ENCODE peak calls at places on chromosomes 12 and 14, in seven cellular contexts. One of them, this sample, is unnamed.

GRCh38 chr12:64237382-64237781 is 15.3 kb upstream of the KICS2 start:
- DNase-seq in suprapubic skin: no peak
- DNase-seq in NCI-H1417: no peak
- DNase-seq in activated T-cell treated with anti-CD3 and anti-CD28 coated beads, Interleukin-2, amount 50 U/mL, for 72 hours: no peak
- DNase-seq in endothelial cell: no peak
- DNase-seq in hippocampal formation: no peak
- DNase-seq in T-cell: no peak
- DNase-seq in this sample: no peak

GRCh38 chr12:53299454-53300180 is at the start of gene MYG1:
- DNase-seq in T-cell: peak
- DNase-seq in NCI-H1417: peak
- DNase-seq in endothelial cell: peak
- DNase-seq in hippocampal formation: peak
- DNase-seq in activated T-cell treated with anti-CD3 and anti-CD28 coated beads, Interleukin-2, amount 50 U/mL, for 72 hours: peak
- DNase-seq in suprapubic skin: peak
- DNase-seq in this sample: peak

GRCh38 chr14:56004807-56005579 is 113.2 kb upstream of the PELI2 start:
- DNase-seq in hippocampal formation: no peak
- DNase-seq in activated T-cell treated with anti-CD3 and anti-CD28 coated beads, Interleukin-2, amount 50 U/mL, for 72 hours: peak
- DNase-seq in suprapubic skin: no peak
- DNase-seq in endothelial cell: no peak
- DNase-seq in T-cell: peak
- DNase-seq in NCI-H1417: no peak
- DNase-seq in this sample: peak

GRCh38 chr12:129540249-129540648 is 363.6 kb downstream of the TMEM132D start:
- DNase-seq in NCI-H1417: peak
- DNase-seq in suprapubic skin: no peak
- DNase-seq in endothelial cell: no peak
- DNase-seq in activated T-cell treated with anti-CD3 and anti-CD28 coated beads, Interleukin-2, amount 50 U/mL, for 72 hours: no peak
- DNase-seq in T-cell: no peak
- DNase-seq in hippocampal formation: no peak
- DNase-seq in this sample: no peak

GRCh38 chr14:94081386-94081820 is 293 bp downstream of the IFI27L1 start:
- DNase-seq in activated T-cell treated with anti-CD3 and anti-CD28 coated beads, Interleukin-2, amount 50 U/mL, for 72 hours: peak
- DNase-seq in hippocampal formation: no peak
- DNase-seq in NCI-H1417: no peak
- DNase-seq in suprapubic skin: no peak
- DNase-seq in T-cell: no peak
- DNase-seq in endothelial cell: no peak
- DNase-seq in this sample: no peak

GRCh38 chr12:92138144-92138543 is 7.5 kb downstream of the BTG1 start:
- DNase-seq in suprapubic skin: no peak
- DNase-seq in endothelial cell: no peak
- DNase-seq in NCI-H1417: no peak
- DNase-seq in hippocampal formation: no peak
- DNase-seq in T-cell: no peak
- DNase-seq in activated T-cell treated with anti-CD3 and anti-CD28 coated beads, Interleukin-2, amount 50 U/mL, for 72 hours: no peak
- DNase-seq in this sample: no peak

GRCh38 chr14:80084196-80084595 is 127.1 kb downstream of the DIO2 start:
- DNase-seq in NCI-H1417: no peak
- DNase-seq in T-cell: no peak
- DNase-seq in hippocampal formation: no peak
- DNase-seq in suprapubic skin: no peak
- DNase-seq in endothelial cell: no peak
- DNase-seq in activated T-cell treated with anti-CD3 and anti-CD28 coated beads, Interleukin-2, amount 50 U/mL, for 72 hours: no peak
- DNase-seq in this sample: no peak

GRCh38 chr12:50690923-50691322 is 73.0 kb upstream of the ATF1 start:
- DNase-seq in suprapubic skin: no peak
- DNase-seq in endothelial cell: no peak
- DNase-seq in T-cell: no peak
- DNase-seq in NCI-H1417: no peak
- DNase-seq in activated T-cell treated with anti-CD3 and anti-CD28 coated beads, Interleukin-2, amount 50 U/mL, for 72 hours: no peak
- DNase-seq in hippocampal formation: peak
- DNase-seq in this sample: no peak

GRCh38 chr12:99390707-99391106 is 256.8 kb upstream of the GARIN6 start:
- DNase-seq in hippocampal formation: no peak
- DNase-seq in suprapubic skin: no peak
- DNase-seq in NCI-H1417: no peak
- DNase-seq in activated T-cell treated with anti-CD3 and anti-CD28 coated beads, Interleukin-2, amount 50 U/mL, for 72 hours: no peak
- DNase-seq in endothelial cell: peak
- DNase-seq in T-cell: no peak
- DNase-seq in this sample: no peak

GRCh38 chr12:54156578-54156977 is 32.2 kb downstream of the SMUG1 start:
- DNase-seq in hippocampal formation: no peak
- DNase-seq in NCI-H1417: no peak
- DNase-seq in endothelial cell: no peak
- DNase-seq in activated T-cell treated with anti-CD3 and anti-CD28 coated beads, Interleukin-2, amount 50 U/mL, for 72 hours: no peak
- DNase-seq in T-cell: no peak
- DNase-seq in suprapubic skin: no peak
- DNase-seq in this sample: peak

GRCh38 chr12:54471793-54472192 is 1.6 kb downstream of the GTSF1 start:
- DNase-seq in NCI-H1417: no peak
- DNase-seq in hippocampal formation: no peak
- DNase-seq in endothelial cell: no peak
- DNase-seq in T-cell: no peak
- DNase-seq in suprapubic skin: no peak
- DNase-seq in activated T-cell treated with anti-CD3 and anti-CD28 coated beads, Interleukin-2, amount 50 U/mL, for 72 hours: no peak
- DNase-seq in this sample: no peak

GRCh38 chr14:35028435-35028834 is 17.6 kb upstream of the FAM177A1 start:
- DNase-seq in activated T-cell treated with anti-CD3 and anti-CD28 coated beads, Interleukin-2, amount 50 U/mL, for 72 hours: no peak
- DNase-seq in NCI-H1417: no peak
- DNase-seq in suprapubic skin: no peak
- DNase-seq in endothelial cell: no peak
- DNase-seq in hippocampal formation: no peak
- DNase-seq in T-cell: no peak
- DNase-seq in this sample: no peak

GRCh38 chr12:71268598-71268997 is 110.8 kb upstream of the TSPAN8 start:
- DNase-seq in hippocampal formation: no peak
- DNase-seq in suprapubic skin: no peak
- DNase-seq in NCI-H1417: no peak
- DNase-seq in T-cell: no peak
- DNase-seq in endothelial cell: no peak
- DNase-seq in activated T-cell treated with anti-CD3 and anti-CD28 coated beads, Interleukin-2, amount 50 U/mL, for 72 hours: no peak
- DNase-seq in this sample: no peak

GRCh38 chr14:37862263-37862662 is 266.8 kb downstream of the TTC6 start:
- DNase-seq in hippocampal formation: no peak
- DNase-seq in T-cell: no peak
- DNase-seq in suprapubic skin: no peak
- DNase-seq in NCI-H1417: peak
- DNase-seq in activated T-cell treated with anti-CD3 and anti-CD28 coated beads, Interleukin-2, amount 50 U/mL, for 72 hours: no peak
- DNase-seq in endothelial cell: no peak
- DNase-seq in this sample: no peak

GRCh38 chr14:69013943-69014782 is 35.1 kb upstream of the ACTN1 start:
- DNase-seq in endothelial cell: no peak
- DNase-seq in suprapubic skin: no peak
- DNase-seq in T-cell: no peak
- DNase-seq in NCI-H1417: peak
- DNase-seq in activated T-cell treated with anti-CD3 and anti-CD28 coated beads, Interleukin-2, amount 50 U/mL, for 72 hours: no peak
- DNase-seq in hippocampal formation: no peak
- DNase-seq in this sample: no peak

GRCh38 chr14:71036433-71036832 is 129.2 kb downstream of the PCNX1 start:
- DNase-seq in activated T-cell treated with anti-CD3 and anti-CD28 coated beads, Interleukin-2, amount 50 U/mL, for 72 hours: no peak
- DNase-seq in NCI-H1417: no peak
- DNase-seq in endothelial cell: no peak
- DNase-seq in suprapubic skin: no peak
- DNase-seq in T-cell: no peak
- DNase-seq in hippocampal formation: no peak
- DNase-seq in this sample: no peak

GRCh38 chr14:90087433-90087832 is 25.6 kb downstream of the KCNK13 start:
- DNase-seq in NCI-H1417: no peak
- DNase-seq in T-cell: no peak
- DNase-seq in endothelial cell: no peak
- DNase-seq in activated T-cell treated with anti-CD3 and anti-CD28 coated beads, Interleukin-2, amount 50 U/mL, for 72 hours: no peak
- DNase-seq in hippocampal formation: peak
- DNase-seq in suprapubic skin: no peak
- DNase-seq in this sample: no peak

GRCh38 chr14:51564986-51565604 is 86.6 kb upstream of the FRMD6 start:
- DNase-seq in NCI-H1417: no peak
- DNase-seq in hippocampal formation: no peak
- DNase-seq in activated T-cell treated with anti-CD3 and anti-CD28 coated beads, Interleukin-2, amount 50 U/mL, for 72 hours: no peak
- DNase-seq in suprapubic skin: no peak
- DNase-seq in T-cell: no peak
- DNase-seq in endothelial cell: no peak
- DNase-seq in this sample: no peak

GRCh38 chr14:40855343-40855742 is 751.3 kb upstream of the LRFN5 start:
- DNase-seq in NCI-H1417: no peak
- DNase-seq in T-cell: no peak
- DNase-seq in endothelial cell: no peak
- DNase-seq in activated T-cell treated with anti-CD3 and anti-CD28 coated beads, Interleukin-2, amount 50 U/mL, for 72 hours: no peak
- DNase-seq in hippocampal formation: no peak
- DNase-seq in suprapubic skin: no peak
- DNase-seq in this sample: no peak

GRCh38 chr12:15532364-15532977 is 210.2 kb downstream of the PTPRO start:
- DNase-seq in suprapubic skin: no peak
- DNase-seq in endothelial cell: peak
- DNase-seq in NCI-H1417: peak
- DNase-seq in hippocampal formation: no peak
- DNase-seq in activated T-cell treated with anti-CD3 and anti-CD28 coated beads, Interleukin-2, amount 50 U/mL, for 72 hours: peak
- DNase-seq in T-cell: peak
- DNase-seq in this sample: no peak

GRCh38 chr12:23899434-23899833 is 50.0 kb downstream of the SOX5 start:
- DNase-seq in hippocampal formation: no peak
- DNase-seq in endothelial cell: no peak
- DNase-seq in NCI-H1417: no peak
- DNase-seq in T-cell: no peak
- DNase-seq in suprapubic skin: no peak
- DNase-seq in activated T-cell treated with anti-CD3 and anti-CD28 coated beads, Interleukin-2, amount 50 U/mL, for 72 hours: no peak
- DNase-seq in this sample: no peak

GRCh38 chr14:60722163-60722835 is 1.9 kb downstream of the SIX4 start:
- DNase-seq in endothelial cell: peak
- DNase-seq in NCI-H1417: peak
- DNase-seq in T-cell: no peak
- DNase-seq in activated T-cell treated with anti-CD3 and anti-CD28 coated beads, Interleukin-2, amount 50 U/mL, for 72 hours: peak
- DNase-seq in hippocampal formation: peak
- DNase-seq in suprapubic skin: peak
- DNase-seq in this sample: peak

GRCh38 chr14:60723218-60724079 is 702 bp downstream of the SIX4 start:
- DNase-seq in endothelial cell: peak
- DNase-seq in NCI-H1417: peak
- DNase-seq in hippocampal formation: peak
- DNase-seq in activated T-cell treated with anti-CD3 and anti-CD28 coated beads, Interleukin-2, amount 50 U/mL, for 72 hours: peak
- DNase-seq in suprapubic skin: no peak
- DNase-seq in T-cell: peak
- DNase-seq in this sample: peak

GRCh38 chr14:77306406-77307098 is 14.1 kb downstream of the POMT2 start:
- DNase-seq in NCI-H1417: no peak
- DNase-seq in suprapubic skin: no peak
- DNase-seq in hippocampal formation: peak
- DNase-seq in T-cell: no peak
- DNase-seq in activated T-cell treated with anti-CD3 and anti-CD28 coated beads, Interleukin-2, amount 50 U/mL, for 72 hours: no peak
- DNase-seq in endothelial cell: no peak
- DNase-seq in this sample: no peak

GRCh38 chr12:12804432-12804886 is 8.7 kb upstream of the DDX47 start:
- DNase-seq in NCI-H1417: no peak
- DNase-seq in suprapubic skin: no peak
- DNase-seq in T-cell: no peak
- DNase-seq in endothelial cell: no peak
- DNase-seq in hippocampal formation: no peak
- DNase-seq in activated T-cell treated with anti-CD3 and anti-CD28 coated beads, Interleukin-2, amount 50 U/mL, for 72 hours: no peak
- DNase-seq in this sample: no peak

GRCh38 chr14:103854822-103855733 is 7.7 kb upstream of the PPP1R13B start:
- DNase-seq in NCI-H1417: peak
- DNase-seq in suprapubic skin: peak
- DNase-seq in hippocampal formation: no peak
- DNase-seq in T-cell: no peak
- DNase-seq in endothelial cell: peak
- DNase-seq in activated T-cell treated with anti-CD3 and anti-CD28 coated beads, Interleukin-2, amount 50 U/mL, for 72 hours: no peak
- DNase-seq in this sample: peak

GRCh38 chr14:33846100-33846824 is 104.6 kb downstream of the EGLN3 start:
- DNase-seq in suprapubic skin: no peak
- DNase-seq in hippocampal formation: peak
- DNase-seq in activated T-cell treated with anti-CD3 and anti-CD28 coated beads, Interleukin-2, amount 50 U/mL, for 72 hours: no peak
- DNase-seq in endothelial cell: no peak
- DNase-seq in NCI-H1417: no peak
- DNase-seq in T-cell: no peak
- DNase-seq in this sample: no peak

GRCh38 chr12:3305464-3305863 is 185.5 kb upstream of the PRMT8 start:
- DNase-seq in hippocampal formation: no peak
- DNase-seq in endothelial cell: no peak
- DNase-seq in suprapubic skin: no peak
- DNase-seq in activated T-cell treated with anti-CD3 and anti-CD28 coated beads, Interleukin-2, amount 50 U/mL, for 72 hours: no peak
- DNase-seq in T-cell: no peak
- DNase-seq in NCI-H1417: no peak
- DNase-seq in this sample: no peak

GRCh38 chr14:73026243-73026844 is 562 bp downstream of the ZFYVE1 start:
- DNase-seq in activated T-cell treated with anti-CD3 and anti-CD28 coated beads, Interleukin-2, amount 50 U/mL, for 72 hours: no peak
- DNase-seq in suprapubic skin: no peak
- DNase-seq in T-cell: no peak
- DNase-seq in hippocampal formation: no peak
- DNase-seq in NCI-H1417: no peak
- DNase-seq in endothelial cell: no peak
- DNase-seq in this sample: no peak

GRCh38 chr14:23300687-23301223 is 1.9 kb downstream of the PPP1R3E start:
- DNase-seq in hippocampal formation: peak
- DNase-seq in suprapubic skin: peak
- DNase-seq in T-cell: no peak
- DNase-seq in NCI-H1417: peak
- DNase-seq in endothelial cell: no peak
- DNase-seq in activated T-cell treated with anti-CD3 and anti-CD28 coated beads, Interleukin-2, amount 50 U/mL, for 72 hours: peak
- DNase-seq in this sample: no peak

GRCh38 chr14:55249423-55249822 is 21.8 kb upstream of the FBXO34 start:
- DNase-seq in T-cell: no peak
- DNase-seq in activated T-cell treated with anti-CD3 and anti-CD28 coated beads, Interleukin-2, amount 50 U/mL, for 72 hours: no peak
- DNase-seq in suprapubic skin: no peak
- DNase-seq in endothelial cell: no peak
- DNase-seq in NCI-H1417: no peak
- DNase-seq in hippocampal formation: no peak
- DNase-seq in this sample: no peak

GRCh38 chr14:28101992-28102391 is 664.6 kb upstream of the FOXG1 start:
- DNase-seq in suprapubic skin: no peak
- DNase-seq in endothelial cell: no peak
- DNase-seq in T-cell: no peak
- DNase-seq in activated T-cell treated with anti-CD3 and anti-CD28 coated beads, Interleukin-2, amount 50 U/mL, for 72 hours: no peak
- DNase-seq in hippocampal formation: no peak
- DNase-seq in NCI-H1417: peak
- DNase-seq in this sample: peak

GRCh38 chr12:42326466-42327226 is 679 bp downstream of the PPHLN1 start:
- DNase-seq in suprapubic skin: no peak
- DNase-seq in hippocampal formation: no peak
- DNase-seq in endothelial cell: no peak
- DNase-seq in activated T-cell treated with anti-CD3 and anti-CD28 coated beads, Interleukin-2, amount 50 U/mL, for 72 hours: peak
- DNase-seq in T-cell: no peak
- DNase-seq in NCI-H1417: no peak
- DNase-seq in this sample: no peak

GRCh38 chr14:71932229-71932951 is at the start of gene RGS6:
- DNase-seq in activated T-cell treated with anti-CD3 and anti-CD28 coated beads, Interleukin-2, amount 50 U/mL, for 72 hours: peak
- DNase-seq in endothelial cell: peak
- DNase-seq in hippocampal formation: no peak
- DNase-seq in T-cell: no peak
- DNase-seq in suprapubic skin: no peak
- DNase-seq in NCI-H1417: peak
- DNase-seq in this sample: peak

GRCh38 chr12:65868878-65869277 is 44.6 kb downstream of the HMGA2 start:
- DNase-seq in NCI-H1417: no peak
- DNase-seq in activated T-cell treated with anti-CD3 and anti-CD28 coated beads, Interleukin-2, amount 50 U/mL, for 72 hours: no peak
- DNase-seq in suprapubic skin: no peak
- DNase-seq in endothelial cell: no peak
- DNase-seq in T-cell: no peak
- DNase-seq in hippocampal formation: no peak
- DNase-seq in this sample: no peak